ENCODE peak calls at places on chromosomes 11 and 22, in four cellular contexts. One of them, this sample, is unnamed.

GRCh38 chr11:71964641-71965040 is 34.1 kb upstream of the IL18BP start:
- DNase-seq in left ventricle myocardium inferior: no peak
- DNase-seq in pancreas: no peak
- DNase-seq in GM23248: no peak
- DNase-seq in this sample: no peak

GRCh38 chr11:88015170-88015569 is 160.1 kb downstream of the RAB38 start:
- DNase-seq in GM23248: no peak
- DNase-seq in left ventricle myocardium inferior: no peak
- DNase-seq in pancreas: no peak
- DNase-seq in this sample: no peak

GRCh38 chr11:58999291-58999680 is 60.0 kb downstream of the GLYATL1 start:
- DNase-seq in pancreas: no peak
- DNase-seq in GM23248: no peak
- DNase-seq in left ventricle myocardium inferior: no peak
- DNase-seq in this sample: no peak

GRCh38 chr11:95092549-95093324 is 3.1 kb downstream of the ENDOD1 start:
- DNase-seq in GM23248: peak; percentile 78
- DNase-seq in left ventricle myocardium inferior: no peak
- DNase-seq in pancreas: no peak
- DNase-seq in this sample: peak; percentile 16

GRCh38 chr11:94111241-94111640 is 17.4 kb upstream of the PANX1 start:
- DNase-seq in GM23248: no peak
- DNase-seq in pancreas: no peak
- DNase-seq in left ventricle myocardium inferior: no peak
- DNase-seq in this sample: no peak

GRCh38 chr11:6259638-6260019 is at the start of gene CCKBR:
- DNase-seq in left ventricle myocardium inferior: no peak
- DNase-seq in pancreas: peak; percentile 83
- DNase-seq in GM23248: no peak
- DNase-seq in this sample: peak; percentile 8

GRCh38 chr11:6674856-6675255 is 8.3 kb downstream of the MRPL17 start:
- DNase-seq in GM23248: no peak
- DNase-seq in pancreas: no peak
- DNase-seq in left ventricle myocardium inferior: no peak
- DNase-seq in this sample: no peak

GRCh38 chr22:24181996-24182560 is 791 bp downstream of the SUSD2 start:
- DNase-seq in GM23248: no peak
- DNase-seq in left ventricle myocardium inferior: peak; percentile 13
- DNase-seq in pancreas: no peak
- DNase-seq in this sample: no peak

GRCh38 chr11:38751421-38751820 is 2153.4 kb upstream of the RAG2 start:
- DNase-seq in GM23248: no peak
- DNase-seq in left ventricle myocardium inferior: no peak
- DNase-seq in pancreas: no peak
- DNase-seq in this sample: no peak

GRCh38 chr11:122745111-122745510 is 89.6 kb downstream of the UBASH3B start:
- DNase-seq in pancreas: no peak
- DNase-seq in GM23248: no peak
- DNase-seq in left ventricle myocardium inferior: no peak
- DNase-seq in this sample: no peak

GRCh38 chr11:73388241-73389133 is 12.3 kb downstream of the RELT start:
- DNase-seq in pancreas: no peak
- DNase-seq in GM23248: no peak
- DNase-seq in left ventricle myocardium inferior: peak; percentile 70
- DNase-seq in this sample: no peak

GRCh38 chr22:41565403-41566054 is 4.7 kb downstream of the CSDC2 start:
- DNase-seq in pancreas: no peak
- DNase-seq in left ventricle myocardium inferior: no peak
- DNase-seq in GM23248: peak; percentile 87
- DNase-seq in this sample: no peak

GRCh38 chr11:13475091-13475490 is 12.1 kb upstream of the BTBD10 start:
- DNase-seq in GM23248: no peak
- DNase-seq in left ventricle myocardium inferior: no peak
- DNase-seq in pancreas: no peak
- DNase-seq in this sample: no peak
- H3K4me3 ChIP-seq in GM23248: no peak overlapping the region
- H3K4me3 ChIP-seq in left ventricle myocardium inferior: no peak overlapping the region
- H3K4me3 ChIP-seq in pancreas: no peak overlapping the region
- H3K4me3 ChIP-seq in this sample: no peak overlapping the region

GRCh38 chr22:29630180-29630498 is 26.7 kb downstream of the NF2 start:
- DNase-seq in GM23248: no peak
- DNase-seq in left ventricle myocardium inferior: no peak
- DNase-seq in pancreas: no peak
- DNase-seq in this sample: no peak

GRCh38 chr22:29630987-29631386 is 27.6 kb downstream of the NF2 start:
- DNase-seq in left ventricle myocardium inferior: no peak
- DNase-seq in pancreas: no peak
- DNase-seq in GM23248: no peak
- DNase-seq in this sample: no peak

GRCh38 chr22:29631725-29632124 is 28.3 kb downstream of the NF2 start:
- DNase-seq in left ventricle myocardium inferior: no peak
- DNase-seq in pancreas: no peak
- DNase-seq in GM23248: no peak
- DNase-seq in this sample: no peak

GRCh38 chr22:29628982-29629381 is 25.5 kb downstream of the NF2 start:
- DNase-seq in pancreas: no peak
- DNase-seq in left ventricle myocardium inferior: no peak
- DNase-seq in GM23248: no peak
- DNase-seq in this sample: no peak

DNA sequence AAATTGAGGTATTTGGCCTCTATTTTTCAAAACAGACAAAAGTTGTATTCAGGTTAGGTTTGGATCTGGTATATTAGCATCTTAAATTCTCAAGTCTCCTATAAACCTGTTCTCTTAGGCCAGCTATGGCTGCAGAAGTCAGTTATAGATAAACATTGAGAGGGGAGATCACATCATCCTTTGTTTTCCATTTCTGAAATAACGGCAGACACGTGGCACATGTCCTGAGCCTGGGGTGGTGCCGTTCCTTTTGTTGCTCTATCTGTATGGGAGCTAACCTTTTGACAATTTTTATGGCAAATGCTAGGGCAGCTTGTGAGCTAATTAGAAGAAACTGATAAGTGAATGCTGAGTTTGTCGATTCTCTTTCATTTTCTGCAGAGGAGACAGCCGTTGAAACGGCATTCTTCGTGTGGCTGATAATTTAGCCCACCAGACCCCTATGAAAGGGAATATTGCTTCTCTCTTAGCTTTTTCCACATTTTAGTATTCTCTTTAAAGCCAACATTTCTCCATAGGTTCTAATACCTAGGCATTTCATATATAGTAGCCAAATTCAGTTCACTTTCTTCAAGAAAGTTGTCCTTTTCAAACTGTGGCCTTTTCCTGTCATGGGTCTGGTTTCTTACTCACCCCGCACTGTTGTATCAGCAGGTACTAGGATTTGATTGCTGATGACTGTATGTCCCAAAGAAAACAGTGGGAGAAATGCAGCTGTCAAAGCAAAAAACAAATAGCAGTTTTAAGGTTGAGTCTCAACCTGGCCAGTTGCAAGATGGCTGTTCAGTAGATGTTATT is 26.1 kb downstream of the NF2 start:
- DNase-seq in left ventricle myocardium inferior: no peak
- DNase-seq in GM23248: no peak
- DNase-seq in pancreas: no peak
- DNase-seq in this sample: no peak
- H3K4me1 ChIP-seq in left ventricle myocardium inferior: peaks cover 52% of the 10 kb centered on the region
- H3K4me1 ChIP-seq in GM23248: peaks cover 50% of the 10 kb centered on the region
- H3K4me1 ChIP-seq in pancreas: peaks cover 12% of the 10 kb centered on the region
- H3K4me1 ChIP-seq in this sample: peaks cover under 1% of the 10 kb centered on the region

GRCh38 chr11:65860278-65861164 is at the start of gene MUS81:
- DNase-seq in GM23248: peak; percentile 98
- DNase-seq in pancreas: peak; percentile 96
- DNase-seq in left ventricle myocardium inferior: peak; percentile 97
- DNase-seq in this sample: peak; percentile 95

GRCh38 chr11:65862941-65863888 is 3.0 kb downstream of the MUS81 start:
- DNase-seq in pancreas: no peak
- DNase-seq in left ventricle myocardium inferior: no peak
- DNase-seq in GM23248: no peak
- DNase-seq in this sample: no peak

GRCh38 chr11:65861165-65861505 is 902 bp downstream of the MUS81 start:
- DNase-seq in left ventricle myocardium inferior: no peak
- DNase-seq in GM23248: no peak
- DNase-seq in pancreas: no peak
- DNase-seq in this sample: no peak

GRCh38 chr11:65861533-65862183 is 1.4 kb downstream of the MUS81 start:
- DNase-seq in left ventricle myocardium inferior: no peak
- DNase-seq in GM23248: no peak
- DNase-seq in pancreas: peak; percentile 49
- DNase-seq in this sample: no peak

GRCh38 chr11:65862191-65862735 is 2.0 kb downstream of the MUS81 start:
- DNase-seq in pancreas: no peak
- DNase-seq in left ventricle myocardium inferior: no peak
- DNase-seq in GM23248: no peak
- DNase-seq in this sample: no peak
- H3K36me3 ChIP-seq in pancreas: peaks cover 27% of the 10 kb centered on the region
- H3K36me3 ChIP-seq in left ventricle myocardium inferior: peaks cover 60% of the 10 kb centered on the region
- H3K36me3 ChIP-seq in GM23248: peaks cover 12% of the 10 kb centered on the region
- H3K36me3 ChIP-seq in this sample: peaks cover 42% of the 10 kb centered on the region

GRCh38 chr22:43639228-43639948 is 172.7 kb downstream of the EFCAB6 start:
- DNase-seq in pancreas: no peak
- DNase-seq in left ventricle myocardium inferior: no peak
- DNase-seq in GM23248: no peak
- DNase-seq in this sample: no peak

GRCh38 chr22:43642807-43643206 is 169.3 kb downstream of the EFCAB6 start:
- DNase-seq in pancreas: no peak
- DNase-seq in left ventricle myocardium inferior: no peak
- DNase-seq in GM23248: no peak
- DNase-seq in this sample: no peak

GRCh38 chr22:43643362-43643761 is 168.7 kb downstream of the EFCAB6 start:
- DNase-seq in pancreas: no peak
- DNase-seq in GM23248: no peak
- DNase-seq in left ventricle myocardium inferior: no peak
- DNase-seq in this sample: no peak

GRCh38 chr22:43637861-43638260 is 174.2 kb downstream of the EFCAB6 start:
- DNase-seq in GM23248: no peak
- DNase-seq in pancreas: no peak
- DNase-seq in left ventricle myocardium inferior: no peak
- DNase-seq in this sample: no peak

GRCh38 chr22:43642319-43642718 is 169.8 kb downstream of the EFCAB6 start:
- DNase-seq in left ventricle myocardium inferior: no peak
- DNase-seq in GM23248: no peak
- DNase-seq in pancreas: no peak
- DNase-seq in this sample: no peak
- H3K4me3 ChIP-seq in left ventricle myocardium inferior: no peak overlapping the region
- H3K4me3 ChIP-seq in GM23248: no peak overlapping the region
- H3K4me3 ChIP-seq in pancreas: no peak overlapping the region
- H3K4me3 ChIP-seq in this sample: no peak overlapping the region

GRCh38 chr11:35169754-35170153 is 30.8 kb downstream of the CD44 start:
- DNase-seq in GM23248: no peak
- DNase-seq in pancreas: no peak
- DNase-seq in left ventricle myocardium inferior: no peak
- DNase-seq in this sample: no peak

GRCh38 chr11:35168606-35169200 is 29.7 kb downstream of the CD44 start:
- DNase-seq in left ventricle myocardium inferior: no peak
- DNase-seq in GM23248: no peak
- DNase-seq in pancreas: no peak
- DNase-seq in this sample: no peak

GRCh38 chr11:35173011-35173511 is 34.1 kb downstream of the CD44 start:
- DNase-seq in GM23248: no peak
- DNase-seq in left ventricle myocardium inferior: no peak
- DNase-seq in pancreas: no peak
- DNase-seq in this sample: no peak

GRCh38 chr11:35171226-35171625 is 32.3 kb downstream of the CD44 start:
- DNase-seq in GM23248: no peak
- DNase-seq in left ventricle myocardium inferior: no peak
- DNase-seq in pancreas: no peak
- DNase-seq in this sample: no peak

DNA sequence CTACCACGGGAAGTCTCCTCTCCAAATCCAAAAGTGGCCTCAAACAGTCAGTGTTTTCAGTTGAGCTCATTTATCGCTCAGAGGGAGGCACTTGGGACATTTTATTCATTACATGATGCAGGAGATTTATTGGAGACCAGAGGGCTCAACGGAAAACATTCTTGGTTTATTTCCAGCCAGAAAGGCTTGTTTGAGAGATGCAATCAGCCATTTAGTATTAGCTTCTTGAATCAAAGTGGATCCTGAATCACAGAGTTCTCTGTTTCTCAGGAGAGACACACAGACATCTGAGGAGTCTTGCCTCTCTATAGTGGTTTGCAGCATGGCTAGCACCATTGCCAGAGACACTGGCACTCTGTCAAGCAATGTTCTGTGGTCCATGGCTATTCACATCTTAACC is 31.5 kb downstream of the CD44 start:
- DNase-seq in GM23248: peak; percentile 56
- DNase-seq in left ventricle myocardium inferior: no peak
- DNase-seq in pancreas: no peak
- DNase-seq in this sample: no peak
- H3K4me1 ChIP-seq in GM23248: peaks cover 97% of the 10 kb centered on the region
- H3K4me1 ChIP-seq in left ventricle myocardium inferior: peaks cover 61% of the 10 kb centered on the region
- H3K4me1 ChIP-seq in pancreas: peaks cover 38% of the 10 kb centered on the region
- H3K4me1 ChIP-seq in this sample: peaks cover 97% of the 10 kb centered on the region

GRCh38 chr11:86934263-86934932 is 20.8 kb downstream of the FZD4 start:
- DNase-seq in left ventricle myocardium inferior: no peak
- DNase-seq in pancreas: no peak
- DNase-seq in GM23248: no peak
- DNase-seq in this sample: no peak

GRCh38 chr11:86931965-86932332 is 23.2 kb downstream of the FZD4 start:
- DNase-seq in left ventricle myocardium inferior: no peak
- DNase-seq in GM23248: peak; percentile 61
- DNase-seq in pancreas: no peak
- DNase-seq in this sample: no peak

GRCh38 chr11:86934933-86935579 is 20.1 kb downstream of the FZD4 start:
- DNase-seq in GM23248: no peak
- DNase-seq in pancreas: no peak
- DNase-seq in left ventricle myocardium inferior: no peak
- DNase-seq in this sample: no peak

GRCh38 chr11:86932942-86933875 is 22.0 kb downstream of the FZD4 start:
- DNase-seq in pancreas: no peak
- DNase-seq in left ventricle myocardium inferior: no peak
- DNase-seq in GM23248: no peak
- DNase-seq in this sample: no peak

GRCh38 chr11:86931059-86931964 is 23.9 kb downstream of the FZD4 start:
- DNase-seq in left ventricle myocardium inferior: no peak
- DNase-seq in pancreas: no peak
- DNase-seq in GM23248: no peak
- DNase-seq in this sample: no peak
- H3K36me3 ChIP-seq in left ventricle myocardium inferior: no peaks in the 10 kb centered on the region
- H3K36me3 ChIP-seq in pancreas: no peaks in the 10 kb centered on the region
- H3K36me3 ChIP-seq in GM23248: no peaks in the 10 kb centered on the region
- H3K36me3 ChIP-seq in this sample: no peaks in the 10 kb centered on the region

DNA sequence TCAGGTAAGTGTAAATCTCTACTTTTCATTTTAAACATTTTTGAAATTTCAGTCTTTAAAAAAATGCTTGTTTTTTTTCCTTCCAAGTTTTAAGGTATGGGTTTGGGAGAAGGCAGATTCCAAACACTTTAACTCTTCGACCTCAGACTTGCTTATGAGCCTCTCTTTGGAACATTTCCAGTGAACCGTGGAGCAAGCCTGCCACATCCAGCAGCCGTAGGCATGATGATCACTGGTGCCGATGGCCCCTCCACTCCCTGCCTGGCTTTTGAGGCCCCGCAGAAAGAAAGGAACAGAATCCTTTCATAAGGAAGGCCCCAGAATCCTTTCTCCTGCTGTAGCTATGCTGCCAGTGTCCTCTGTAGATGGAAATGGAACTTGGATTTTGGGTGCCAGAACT is 50.7 kb downstream of the BMAL1 start:
- DNase-seq in GM23248: no peak
- DNase-seq in left ventricle myocardium inferior: no peak
- DNase-seq in pancreas: no peak
- DNase-seq in this sample: no peak
- H3K4me3 ChIP-seq in GM23248: no peak overlapping the region
- H3K4me3 ChIP-seq in left ventricle myocardium inferior: no peak overlapping the region
- H3K4me3 ChIP-seq in pancreas: no peak overlapping the region
- H3K4me3 ChIP-seq in this sample: no peak overlapping the region

GRCh38 chr11:68470304-68470811 is 9.8 kb downstream of the PPP6R3 start:
- DNase-seq in GM23248: no peak
- DNase-seq in left ventricle myocardium inferior: no peak
- DNase-seq in pancreas: no peak
- DNase-seq in this sample: no peak
- H3K4me1 ChIP-seq in GM23248: peaks cover 35% of the 10 kb centered on the region
- H3K4me1 ChIP-seq in left ventricle myocardium inferior: peaks cover 96% of the 10 kb centered on the region
- H3K4me1 ChIP-seq in pancreas: peaks cover 16% of the 10 kb centered on the region
- H3K4me1 ChIP-seq in this sample: peaks cover 74% of the 10 kb centered on the region

This sample was measured in CD8-positive, alpha-beta T cell.